ENCODE peak calls at places on chromosomes 5 and 9, in five cellular contexts. T is PC-3, H is transverse colon, X is BJ, A is fibroblast of villous mesenchyme. U is an unnamed sample.

GRCh38 chr5:66958984-66959641 is 237.5 kb downstream of the CD180 start:
- DNase-seq in T (peak; percentile 45), H (no peak), X (no peak), A (peak; percentile 77), U (peak; percentile 43)

GRCh38 chr9:84953797-84954695 is 284.5 kb downstream of the NTRK2 start:
- DNase-seq in T (peak; percentile 25), H (peak; percentile 89), X (no peak), A (peak; percentile 5), U (no peak)

GRCh38 chr9:95494416-95495371 is 22.1 kb downstream of the PTCH1 start:
- DNase-seq in T (peak; percentile 74), H (peak; percentile 82), X (no peak), A (peak; percentile 56), U (no peak)

GRCh38 chr5:161530700-161531099 is 15.8 kb downstream of the GABRB2 start:
- DNase-seq in T (no peak), H (no peak), X (no peak), A (no peak), U (no peak)

GRCh38 chr5:73441377-73441776 is 7.2 kb downstream of the FOXD1 start:
- DNase-seq in T (no peak), H (no peak), X (no peak), A (no peak), U (no peak)

GRCh38 chr5:56900858-56901578 is 8.4 kb upstream of the SETD9 start:
- DNase-seq in T (peak; percentile 56), H (no peak), X (no peak), A (peak; percentile 53), U (no peak)

GRCh38 chr9:86604741-86605140 is 250.5 kb upstream of the TUT7 start:
- DNase-seq in T (no peak), H (no peak), X (peak; percentile 89), A (peak; percentile 77), U (no peak)

GRCh38 chr5:14873093-14873492 is 1.5 kb upstream of the ANKH start:
- DNase-seq in T (no peak), H (no peak), X (no peak), A (no peak), U (no peak)

GRCh38 chr9:132584616-132585560 is 2.5 kb downstream of the BARHL1 start:
- DNase-seq in T (peak; percentile 4), H (no peak), X (no peak), A (peak; percentile 17), U (no peak)

GRCh38 chr5:68252678-68253520 is 37.3 kb downstream of the PIK3R1 start:
- DNase-seq in T (peak; percentile 45), H (peak; percentile 60), X (no peak), A (peak; percentile 76), U (peak; percentile 42)

GRCh38 chr5:42037379-42037932 is 112.4 kb downstream of the FBXO4 start:
- DNase-seq in T (no peak), H (no peak), X (no peak), A (no peak), U (no peak)

GRCh38 chr9:7223981-7224380 is 466.2 kb downstream of the KDM4C start:
- DNase-seq in T (no peak), H (no peak), X (no peak), A (no peak), U (no peak)

GRCh38 chr9:114214181-114214580 is 58.8 kb downstream of the COL27A1 start:
- DNase-seq in T (no peak), H (no peak), X (no peak), A (no peak), U (no peak)

GRCh38 chr5:9347032-9347431 is 198.8 kb downstream of the SEMA5A start:
- DNase-seq in T (no peak), H (no peak), X (no peak), A (no peak), U (no peak)

GRCh38 chr9:126519660-126520425 is 93.9 kb upstream of the LMX1B start:
- DNase-seq in T (peak; percentile 38), H (no peak), X (no peak), A (no peak), U (no peak)

GRCh38 chr5:133668458-133668857 is 56.1 kb upstream of the FSTL4 start:
- DNase-seq in T (no peak), H (no peak), X (no peak), A (no peak), U (no peak)

GRCh38 chr5:172443441-172444109 is 10.8 kb downstream of the SH3PXD2B start:
- DNase-seq in T (peak; percentile 95), H (peak; percentile 73), X (peak; percentile 82), A (peak; percentile 95), U (peak; percentile 85)

GRCh38 chr9:126709241-126709640 is 95.5 kb downstream of the LMX1B start:
- DNase-seq in T (no peak), H (no peak), X (no peak), A (no peak), U (no peak)

GRCh38 chr5:3535414-3536211 is 60.0 kb upstream of the IRX1 start:
- DNase-seq in T (no peak), H (no peak), X (no peak), A (no peak), U (no peak)

GRCh38 chr9:11663913-11664312 is 1029.3 kb upstream of the TYRP1 start:
- DNase-seq in T (no peak), H (no peak), X (no peak), A (no peak), U (no peak)

GRCh38 chr5:3833566-3833965 is 237.9 kb downstream of the IRX1 start:
- DNase-seq in T (no peak), H (no peak), X (no peak), A (no peak), U (no peak)

GRCh38 chr5:146647656-146648199 is 131.7 kb upstream of the GPR151 start:
- DNase-seq in T (no peak), H (no peak), X (no peak), A (no peak), U (no peak)

GRCh38 chr5:137280656-137281055 is 218.5 kb downstream of the SPOCK1 start:
- DNase-seq in T (peak; percentile 44), H (no peak), X (no peak), A (no peak), U (no peak)

GRCh38 chr9:22201256-22201655 is 192.2 kb upstream of the CDKN2B start:
- DNase-seq in T (no peak), H (no peak), X (no peak), A (no peak), U (no peak)

GRCh38 chr5:56656816-56657740 is 158.3 kb upstream of the MAP3K1 start:
- DNase-seq in T (peak; percentile 78), H (no peak), X (no peak), A (no peak), U (no peak)

GRCh38 chr5:107594253-107595045 is 76.3 kb downstream of the EFNA5 start:
- DNase-seq in T (peak; percentile 45), H (peak; percentile 37), X (no peak), A (peak; percentile 37), U (no peak)
- H3K4me3 ChIP-seq in T (no peak overlapping the region), H (no peak overlapping the region), X (no peak overlapping the region), A (no peak overlapping the region), U (no peak overlapping the region)

DNA sequence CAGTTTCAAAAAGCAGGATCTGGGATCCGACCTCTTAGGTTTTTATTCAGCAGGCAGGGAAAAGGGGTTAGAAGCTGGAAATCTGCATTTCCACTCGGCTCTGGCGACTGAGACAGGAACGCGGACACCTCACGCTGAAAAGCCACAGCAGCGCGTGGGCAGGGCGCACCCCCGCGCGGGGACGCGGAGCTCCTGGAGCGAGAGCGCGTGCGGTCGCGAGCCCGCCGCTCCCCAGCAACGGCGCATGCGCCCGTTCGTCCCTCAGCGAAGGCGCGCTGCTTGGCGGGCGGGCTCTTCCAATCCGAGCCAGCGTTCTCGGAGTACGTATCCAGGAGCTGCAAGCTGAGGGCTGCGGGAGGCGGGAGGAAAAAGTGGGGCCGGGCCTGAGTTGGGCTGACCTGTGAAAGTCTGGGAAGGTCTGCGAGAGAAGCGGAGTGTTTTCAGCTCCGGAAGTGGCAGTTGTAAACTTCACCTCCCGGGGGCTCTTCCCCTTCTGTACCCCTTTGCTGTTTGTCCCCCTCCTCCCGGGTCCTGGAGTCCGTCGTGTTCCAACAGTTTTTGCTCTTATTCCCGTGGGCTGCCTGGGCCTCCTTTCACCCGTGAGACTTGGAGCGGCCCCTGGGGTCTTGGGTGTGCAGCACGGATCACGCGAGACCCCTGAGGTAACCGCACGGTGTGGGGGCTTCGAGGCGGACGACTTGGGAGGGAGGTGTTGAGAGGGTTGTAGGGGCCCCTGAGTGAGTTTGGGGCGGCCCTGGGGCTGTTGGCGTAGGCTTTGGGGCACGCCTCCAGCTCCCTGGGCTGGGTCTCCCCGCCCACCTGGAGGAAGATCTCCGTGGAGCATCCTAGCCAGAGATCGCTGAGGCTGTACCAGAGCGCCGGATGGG is at the start of gene CCDC171:
- DNase-seq in T (peak; percentile 91), H (peak; percentile 93), X (peak; percentile 77), A (peak; percentile 93), U (peak; percentile 92)
- TF ChIP-seq CTCF in T (no peak), H (peak; percentile 8), X (no peak), A (no peak), U (no peak)

GRCh38 chr9:97848582-97849237 is 4.3 kb upstream of the FOXE1 start:
- DNase-seq in T (no peak), H (no peak), X (no peak), A (no peak), U (no peak)
- H3K4me3 ChIP-seq in T (no peak overlapping the region), H (no peak overlapping the region), X (no peak overlapping the region), A (no peak overlapping the region), U (peak overlapping the region; percentile 7)

GRCh38 chr5:2192496-2192895 is 309.8 kb upstream of the IRX4 start:
- DNase-seq in T (no peak), H (no peak), X (no peak), A (no peak), U (no peak)

GRCh38 chr5:2193142-2193922 is 310.6 kb upstream of the IRX4 start:
- DNase-seq in T (no peak), H (no peak), X (no peak), A (no peak), U (no peak)

GRCh38 chr5:2193923-2194555 is 311.3 kb upstream of the IRX4 start:
- DNase-seq in T (no peak), H (no peak), X (no peak), A (no peak), U (no peak)

GRCh38 chr5:2190549-2190948 is 307.8 kb upstream of the IRX4 start:
- DNase-seq in T (no peak), H (no peak), X (no peak), A (no peak), U (no peak)

GRCh38 chr5:2191972-2192371 is 309.2 kb upstream of the IRX4 start:
- DNase-seq in T (no peak), H (no peak), X (no peak), A (no peak), U (no peak)
- TF ChIP-seq CTCF in T (no peak), H (no peak), X (no peak), A (no peak), U (no peak)

U was measured in AG04450.